ENCODE peak calls at places on chromosomes 3 and 15, in nine cellular contexts. R is NCI-H2171 treated with DMSO at 0.1 percent for 48 hours; Z is AML-193; J is CD4-positive, alpha-beta T cell; W is heart left ventricle; T is renal cortical epithelial cell; S is GM04503; Q is HL-60; N is neural crest cell. G is an unnamed sample.

GRCh38 chr15:99014803-99015676 is 7.4 kb upstream of the PGPEP1L start:
- DNase-seq in Z (no peak), N (peak), W (peak), J (no peak), Q (no peak), T (peak), R (peak), S (no peak), G (no peak)

GRCh38 chr3:29153811-29154210 is 127.1 kb upstream of the RBMS3 start:
- DNase-seq in W (no peak), Z (peak), T (peak), J (no peak), Q (no peak), N (no peak), R (no peak), S (no peak), G (no peak)

GRCh38 chr15:37136666-37137065 is 36.3 kb upstream of the MEIS2 start:
- DNase-seq in Q (no peak), S (no peak), R (no peak), J (no peak), N (no peak), W (no peak), Z (no peak), T (no peak), G (no peak)

GRCh38 chr3:380801-381200 is 184.2 kb downstream of the CHL1 start:
- DNase-seq in T (no peak), N (no peak), W (no peak), J (no peak), R (no peak), Q (no peak), Z (no peak), S (no peak), G (no peak)

GRCh38 chr15:99453646-99454045 is 112.1 kb upstream of the MEF2A start:
- DNase-seq in S (no peak), Z (no peak), W (peak), J (no peak), Q (no peak), T (no peak), N (no peak), R (no peak), G (no peak)

GRCh38 chr3:44186712-44187111 is 55.0 kb upstream of the TOPAZ1 start:
- DNase-seq in T (no peak), J (no peak), S (no peak), R (no peak), N (no peak), Z (no peak), W (no peak), Q (no peak), G (no peak)

GRCh38 chr15:74400313-74400850 is 32.9 kb upstream of the CYP11A1 start:
- DNase-seq in N (no peak), W (no peak), Q (no peak), J (no peak), T (peak), R (no peak), Z (no peak), S (no peak), G (no peak)

GRCh38 chr3:55719508-55719907 is 232.4 kb upstream of the WNT5A start:
- DNase-seq in J (no peak), T (no peak), Q (no peak), Z (no peak), N (no peak), W (no peak), R (no peak), S (no peak), G (no peak)

GRCh38 chr15:91308855-91309254 is 208.8 kb downstream of the SV2B start:
- DNase-seq in W (no peak), Z (no peak), J (no peak), N (no peak), R (no peak), T (no peak), S (no peak), Q (no peak), G (no peak)

GRCh38 chr3:170506556-170506955 is 79.3 kb downstream of the SLC7A14 start:
- DNase-seq in N (no peak), J (no peak), R (peak), S (no peak), W (no peak), Z (no peak), T (peak), Q (no peak), G (no peak)

GRCh38 chr3:50246517-50246954 is 10.5 kb downstream of the GNAI2 start:
- DNase-seq in Z (peak), J (peak), N (no peak), Q (no peak), S (peak), R (no peak), W (peak), T (peak), G (no peak)

GRCh38 chr15:90201150-90201943 is at the start of gene SEMA4B:
- DNase-seq in Z (peak), R (peak), N (peak), Q (peak), T (peak), J (peak), S (no peak), W (peak), G (no peak)

GRCh38 chr3:21705769-21706168 is 45.2 kb downstream of the ZNF385D start:
- DNase-seq in Z (no peak), N (no peak), S (peak), R (no peak), W (peak), T (peak), J (no peak), Q (no peak), G (no peak)

GRCh38 chr15:101161656-101162055 is 90.2 kb downstream of the CHSY1 start:
- DNase-seq in J (no peak), Z (no peak), Q (no peak), T (no peak), S (no peak), N (no peak), W (no peak), R (no peak), G (no peak)

GRCh38 chr3:108132727-108133373 is 42.0 kb upstream of the CD47 start:
- DNase-seq in R (no peak), S (no peak), Z (peak), J (no peak), Q (no peak), N (no peak), W (no peak), T (peak), G (no peak)

GRCh38 chr3:146702237-146702636 is 97.1 kb upstream of the PLSCR5 start:
- DNase-seq in R (no peak), Q (no peak), Z (no peak), N (no peak), J (no peak), S (no peak), W (no peak), T (no peak), G (no peak)

GRCh38 chr3:86438544-86438943 is 552.4 kb downstream of the VGLL3 start:
- DNase-seq in T (no peak), W (no peak), Z (no peak), J (no peak), N (no peak), R (no peak), S (no peak), Q (no peak), G (no peak)

GRCh38 chr15:74318376-74319137 is 48.9 kb downstream of the CYP11A1 start:
- DNase-seq in N (no peak), J (no peak), Z (no peak), S (no peak), T (no peak), Q (peak), W (peak), R (peak), G (no peak)

G was measured in iPS DF 6.9.